ENCODE peak calls at places on chromosomes 11 and 22, in six cellular contexts. N, P, F, H, G and W are unnamed samples.

GRCh38 chr11:129249351-129249750 is 57.2 kb upstream of the ARHGAP32 start:
- DNase-seq in N (no peak), P (no peak), F (no peak), H (no peak), G (no peak), W (no peak)

GRCh38 chr22:46432164-46433068 is 96.9 kb downstream of the TRMU start:
- DNase-seq in N (no peak), P (no peak), F (no peak), H (no peak), G (peak; percentile 71), W (no peak)

GRCh38 chr22:26610072-26610958 is 7.5 kb downstream of the CRYBB1 start:
- DNase-seq in N (no peak), P (peak; percentile 36), F (no peak), H (no peak), G (peak; percentile 76), W (peak; percentile 32)

GRCh38 chr22:32281092-32281491 is 25.9 kb upstream of the SLC5A4 start:
- DNase-seq in N (peak; percentile 35), P (no peak), F (no peak), H (no peak), G (no peak), W (no peak)

GRCh38 chr11:46710821-46711269 is 8.2 kb upstream of the F2 start:
- DNase-seq in N (no peak), P (peak; percentile 75), F (no peak), H (no peak), G (no peak), W (peak; percentile 48)

GRCh38 chr22:21642584-21643448 is 714 bp downstream of the SDF2L1 start:
- DNase-seq in N (peak; percentile 71), P (peak; percentile 33), F (peak; percentile 88), H (peak; percentile 58), G (no peak), W (no peak)

GRCh38 chr11:26027887-26028286 is 304.0 kb upstream of the ANO3 start:
- DNase-seq in N (no peak), P (no peak), F (no peak), H (no peak), G (no peak), W (no peak)

GRCh38 chr11:10592331-10592730 is 23.9 kb upstream of the LYVE1 start:
- DNase-seq in N (no peak), P (no peak), F (no peak), H (no peak), G (no peak), W (no peak)

GRCh38 chr11:60887531-60887930 is 18.9 kb downstream of the PRPF19 start:
- DNase-seq in N (no peak), P (peak; percentile 46), F (no peak), H (peak; percentile 19), G (no peak), W (no peak)

GRCh38 chr22:20965104-20965887 is 1.8 kb upstream of the AIFM3 start:
- DNase-seq in N (no peak), P (peak; percentile 19), F (no peak), H (no peak), G (no peak), W (no peak)

GRCh38 chr22:33404723-33405122 is 346.5 kb upstream of the SYN3 start:
- DNase-seq in N (no peak), P (no peak), F (no peak), H (no peak), G (no peak), W (no peak)

GRCh38 chr22:40621309-40622151 is 15.0 kb downstream of the MRTFA start:
- DNase-seq in N (no peak), P (no peak), F (no peak), H (no peak), G (no peak), W (no peak)

GRCh38 chr11:12048936-12049790 is 40.7 kb upstream of the DKK3 start:
- DNase-seq in N (no peak), P (no peak), F (no peak), H (no peak), G (no peak), W (no peak)

GRCh38 chr22:42308887-42309468 is 38.5 kb upstream of the TCF20 start:
- DNase-seq in N (no peak), P (no peak), F (no peak), H (no peak), G (no peak), W (no peak)

GRCh38 chr11:59756845-59757244 is 1.7 kb downstream of the STX3 start:
- DNase-seq in N (no peak), P (no peak), F (no peak), H (no peak), G (no peak), W (no peak)

GRCh38 chr11:1228921-1229451 is 6.1 kb downstream of the MUC5B start:
- DNase-seq in N (peak; percentile 51), P (no peak), F (no peak), H (no peak), G (no peak), W (no peak)

GRCh38 chr11:66745356-66746235 is 16.6 kb upstream of the SPTBN2 start:
- DNase-seq in N (no peak), P (no peak), F (peak; percentile 73), H (peak; percentile 52), G (peak; percentile 53), W (peak; percentile 17)

GRCh38 chr22:46043339-46043738 is 66.4 kb upstream of the WNT7B start:
- DNase-seq in N (peak; percentile 62), P (no peak), F (no peak), H (no peak), G (no peak), W (no peak)

GRCh38 chr11:34174411-34175041 is 69.1 kb downstream of the NAT10 start:
- DNase-seq in N (peak; percentile 94), P (peak; percentile 85), F (peak; percentile 93), H (peak; percentile 56), G (peak; percentile 87), W (peak; percentile 82)

GRCh38 chr11:73158356-73159051 is 16.4 kb upstream of the FCHSD2 start:
- DNase-seq in N (no peak), P (no peak), F (no peak), H (no peak), G (no peak), W (no peak)

GRCh38 chr22:49381595-49382450 is 445.9 kb downstream of the BRD1 start:
- DNase-seq in N (peak; percentile 46), P (no peak), F (peak; percentile 72), H (no peak), G (no peak), W (no peak)

GRCh38 chr22:29704528-29705285 is 15.1 kb upstream of the CABP7 start:
- DNase-seq in N (peak; percentile 70), P (no peak), F (no peak), H (no peak), G (no peak), W (no peak)

GRCh38 chr11:315516-315994 is 1.7 kb downstream of the IFITM1 start:
- DNase-seq in N (peak; percentile 57), P (no peak), F (no peak), H (no peak), G (no peak), W (no peak)

GRCh38 chr11:132501356-132501755 is 1030.9 kb downstream of the OPCML start:
- DNase-seq in N (no peak), P (no peak), F (no peak), H (no peak), G (no peak), W (no peak)

GRCh38 chr11:2103666-2104523 is 35.3 kb downstream of the IGF2 start:
- DNase-seq in N (peak; percentile 50), P (no peak), F (no peak), H (no peak), G (no peak), W (no peak)

GRCh38 chr11:21628641-21629040 is 564.2 kb upstream of the ANO5 start:
- DNase-seq in N (no peak), P (no peak), F (no peak), H (no peak), G (no peak), W (no peak)

GRCh38 chr11:46122955-46123354 is 1.7 kb upstream of the PHF21A start:
- DNase-seq in N (no peak), P (no peak), F (no peak), H (no peak), G (no peak), W (no peak)

GRCh38 chr11:67298786-67299185 is 4.5 kb upstream of the SSH3 start:
- DNase-seq in N (no peak), P (no peak), F (no peak), H (no peak), G (no peak), W (no peak)

GRCh38 chr22:32725369-32725988 is 76.0 kb upstream of the TIMP3 start:
- DNase-seq in N (no peak), P (no peak), F (no peak), H (no peak), G (no peak), W (no peak)